ENCODE peak calls at places on chromosomes 3 and 15, in four cellular contexts. B, D, C and U are unnamed samples.
A peak's percentile ranks its signal among the peaks of the same experiment; 100 is the strongest.

GRCh38 chr15:60933914-60934885 is 294.9 kb downstream of the RORA start:
- DNase-seq in B (no peak), D (no peak), C (peak; percentile 42), U (no peak)

GRCh38 chr15:52575072-52575471 is 6.2 kb upstream of the ARPP19 start:
- DNase-seq in B (no peak), D (no peak), C (no peak), U (no peak)

GRCh38 chr15:58260911-58261267 is 122.7 kb downstream of the AQP9 start:
- DNase-seq in B (no peak), D (no peak), C (peak; percentile 29), U (peak; percentile 6)

GRCh38 chr3:179929091-179929529 is 107.6 kb downstream of the PEX5L start:
- DNase-seq in B (peak; percentile 35), D (peak; percentile 52), C (peak; percentile 63), U (peak; percentile 73)

GRCh38 chr15:40759961-40760360 is 3.9 kb upstream of the GCHFR start:
- DNase-seq in B (no peak), D (no peak), C (no peak), U (no peak)

GRCh38 chr15:96171842-96172241 is 158.7 kb upstream of the NR2F2 start:
- DNase-seq in B (peak; percentile 79), D (no peak), C (no peak), U (no peak)

GRCh38 chr3:188185717-188186236 is 31.8 kb downstream of the LPP start:
- DNase-seq in B (peak; percentile 85), D (no peak), C (no peak), U (no peak)

GRCh38 chr3:195441971-195442572 is 748 bp downstream of the ACAP2 start:
- DNase-seq in B (no peak), D (peak; percentile 47), C (peak; percentile 81), U (peak; percentile 57)

GRCh38 chr3:33980252-33980651 is 181.8 kb downstream of the PDCD6IP start:
- DNase-seq in B (peak; percentile 66), D (peak; percentile 31), C (no peak), U (peak; percentile 84)

GRCh38 chr15:52682776-52683175 is 3.6 kb upstream of the ATOSA start:
- DNase-seq in B (no peak), D (no peak), C (no peak), U (peak; percentile 26)

GRCh38 chr15:56243117-56243773 is 434 bp downstream of the RFX7 start:
- DNase-seq in B (no peak), D (peak; percentile 32), C (peak; percentile 67), U (no peak)

GRCh38 chr3:57942872-57943283 is 65.3 kb upstream of the FLNB start:
- DNase-seq in B (no peak), D (no peak), C (no peak), U (peak; percentile 68)

GRCh38 chr3:56303508-56303907 is 164.8 kb downstream of the ERC2 start:
- DNase-seq in B (peak; percentile 32), D (peak; percentile 91), C (peak; percentile 27), U (peak; percentile 30)

GRCh38 chr3:73746610-73747009 is 121.9 kb upstream of the PDZRN3 start:
- DNase-seq in B (no peak), D (no peak), C (peak; percentile 24), U (no peak)

GRCh38 chr3:105368575-105369500 is 2.1 kb downstream of the ALCAM start:
- DNase-seq in B (peak; percentile 60), D (peak; percentile 64), C (peak; percentile 41), U (peak; percentile 90)

GRCh38 chr3:43581343-43581742 is 40.5 kb downstream of the ANO10 start:
- DNase-seq in B (no peak), D (no peak), C (no peak), U (peak; percentile 4)

GRCh38 chr15:94535298-94536048 is 304.1 kb downstream of the MCTP2 start:
- DNase-seq in B (no peak), D (no peak), C (no peak), U (no peak)

GRCh38 chr15:62301993-62302665 is 137.0 kb upstream of the C2CD4B start:
- DNase-seq in B (no peak), D (no peak), C (peak; percentile 26), U (no peak)

GRCh38 chr3:15097889-15098288 is 1.1 kb downstream of the RBSN start:
- DNase-seq in B (no peak), D (no peak), C (no peak), U (peak; percentile 40)

GRCh38 chr3:102972350-102972749 is 537.5 kb downstream of the ZPLD1 start:
- DNase-seq in B (no peak), D (no peak), C (no peak), U (no peak)

GRCh38 chr15:31489801-31490646 is 163.4 kb downstream of the KLF13 start:
- DNase-seq in B (peak; percentile 30), D (peak; percentile 40), C (peak; percentile 59), U (peak; percentile 76)

DNA sequence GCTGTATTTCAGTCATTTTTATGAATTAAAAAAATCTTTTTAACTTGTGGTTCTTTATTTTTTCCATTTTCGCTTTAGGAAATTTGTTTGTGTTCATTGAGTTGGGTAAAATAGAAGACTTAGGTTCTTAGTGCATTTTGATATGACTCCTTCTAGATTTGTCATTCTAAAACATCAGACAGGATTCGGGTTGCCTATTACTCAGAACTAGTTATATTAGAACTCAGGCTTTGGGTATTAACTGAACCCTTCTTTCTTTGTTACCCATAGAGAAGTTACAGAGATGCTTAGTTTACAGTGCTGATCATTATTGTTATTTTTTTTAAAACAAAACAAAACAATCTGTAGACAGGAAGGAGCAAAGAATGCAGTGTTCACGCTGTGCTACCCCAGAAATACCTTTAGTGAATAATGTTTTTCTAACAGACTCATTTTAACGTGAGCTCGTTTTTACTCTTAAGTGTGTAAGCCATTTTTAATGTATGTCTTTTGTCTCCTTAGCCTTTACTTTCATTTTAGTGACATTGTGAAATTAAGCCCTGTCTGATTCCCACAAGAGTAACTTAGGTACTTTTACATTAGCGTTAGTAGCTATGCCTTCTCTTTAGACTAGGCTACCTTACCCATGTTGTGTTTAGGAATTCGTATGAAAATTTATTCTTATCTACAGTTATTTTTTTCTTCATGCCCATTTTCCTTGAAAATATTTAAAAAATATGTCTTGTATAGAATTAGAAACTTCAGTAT is 53.4 kb downstream of the CMC1 start:
- DNase-seq in B (no peak), D (peak; percentile 28), C (no peak), U (no peak)
- H3K36me3 ChIP-seq in B (peaks cover 7% of the 10 kb centered on the region), D (no peaks in the 10 kb centered on the region), C (no peaks in the 10 kb centered on the region), U (peaks cover 10% of the 10 kb centered on the region)

GRCh38 chr3:8768364-8769087 is 887 bp downstream of the OXTR start:
- DNase-seq in B (no peak), D (peak; percentile 9), C (no peak), U (peak; percentile 20)

GRCh38 chr3:8769088-8769822 is at the start of gene OXTR:
- DNase-seq in B (peak; percentile 40), D (peak; percentile 69), C (peak; percentile 65), U (peak; percentile 90)

GRCh38 chr3:8766148-8766547 is 3.3 kb downstream of the OXTR start:
- DNase-seq in B (no peak), D (no peak), C (no peak), U (no peak)

GRCh38 chr3:8767181-8767666 is 2.2 kb downstream of the OXTR start:
- DNase-seq in B (no peak), D (peak; percentile 7), C (no peak), U (no peak)

DNA sequence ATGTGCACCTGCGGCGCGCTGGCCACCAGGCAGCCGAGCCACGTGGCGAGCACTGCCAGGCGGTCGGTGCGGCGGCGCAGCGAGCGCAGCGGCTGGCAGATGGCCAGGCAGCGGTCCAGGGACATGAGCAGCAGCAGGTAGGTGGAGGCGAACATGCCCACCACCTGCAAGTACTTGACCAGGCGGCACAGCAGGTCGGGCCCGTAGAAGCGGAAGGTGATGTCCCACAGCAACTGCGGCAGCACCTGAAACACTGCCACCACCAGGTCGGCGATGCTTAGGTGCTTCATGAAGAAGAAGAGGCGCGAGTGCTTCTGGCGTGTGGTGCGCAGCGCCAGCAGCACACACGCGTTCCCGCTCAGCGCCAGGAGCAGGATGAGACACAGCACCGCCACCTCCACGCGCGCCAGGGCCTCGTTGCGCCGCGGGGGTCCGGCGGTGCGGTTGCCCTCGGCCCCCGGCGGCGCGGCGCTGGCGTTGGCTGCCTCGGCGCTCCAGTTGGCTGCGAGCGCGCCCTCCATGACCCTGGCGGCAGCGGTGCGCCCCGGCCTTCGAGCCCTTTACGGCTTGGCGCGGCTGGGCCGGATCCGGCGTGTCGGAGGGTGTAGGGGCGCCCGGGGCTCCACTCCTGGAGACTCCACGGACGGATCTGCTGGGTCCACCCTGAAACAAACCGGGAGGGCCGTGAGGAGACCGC is 1.6 kb downstream of the OXTR start:
- DNase-seq in B (peak; percentile 28), D (peak; percentile 28), C (no peak), U (peak; percentile 79)
- TF ChIP-seq CTCF in B (peak; percentile 65), D (no peak), C (no peak), U (peak; percentile 72)

GRCh38 chr3:194434503-194434902 is 35.4 kb upstream of the GP5 start:
- DNase-seq in B (no peak), D (no peak), C (no peak), U (no peak)

GRCh38 chr3:194443911-194444310 is 42.9 kb downstream of the ATP13A3 start:
- DNase-seq in B (no peak), D (no peak), C (no peak), U (no peak)

GRCh38 chr3:194440756-194441155 is 41.7 kb upstream of the GP5 start:
- DNase-seq in B (no peak), D (no peak), C (no peak), U (no peak)

DNA sequence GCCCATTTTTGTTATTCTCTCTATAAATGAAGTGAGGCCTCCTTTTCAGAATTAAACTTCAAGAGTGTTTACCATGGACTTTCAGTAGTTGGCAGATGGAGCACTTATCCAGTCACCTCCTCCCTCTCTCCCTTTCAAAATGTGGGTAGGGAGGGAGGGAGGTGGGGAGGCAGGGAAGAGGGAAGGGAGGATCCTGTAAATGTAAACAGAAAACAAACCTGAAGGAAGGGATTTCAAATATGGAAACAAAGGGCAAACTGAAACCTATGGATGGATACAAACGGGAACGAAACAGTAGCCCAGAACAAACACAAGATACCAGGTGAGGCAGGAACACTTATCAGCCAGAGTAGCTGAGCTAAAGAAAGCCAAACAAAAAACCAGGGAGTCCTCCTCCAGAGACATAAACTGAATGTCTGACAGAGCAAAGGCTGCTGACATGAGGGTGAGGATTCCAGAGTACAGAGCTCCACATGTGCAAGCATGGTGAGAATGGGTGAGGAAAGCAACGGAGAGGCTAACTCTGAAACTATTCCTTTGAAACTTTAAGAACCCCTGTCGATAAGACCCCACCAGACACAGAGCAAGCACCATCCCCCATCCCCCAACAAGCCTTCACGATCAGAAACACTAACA is 41.0 kb upstream of the GP5 start:
- DNase-seq in B (no peak), D (no peak), C (no peak), U (no peak)
- H3K36me3 ChIP-seq in B (peaks cover 78% of the 10 kb centered on the region), D (peaks cover 20% of the 10 kb centered on the region), C (peaks cover 53% of the 10 kb centered on the region), U (peaks cover 39% of the 10 kb centered on the region)

GRCh38 chr3:36461588-36461987 is 81.3 kb downstream of the STAC start:
- DNase-seq in B (no peak), D (no peak), C (no peak), U (no peak)

GRCh38 chr3:36457667-36458066 is 77.4 kb downstream of the STAC start:
- DNase-seq in B (no peak), D (no peak), C (no peak), U (no peak)

GRCh38 chr3:36456784-36457183 is 76.5 kb downstream of the STAC start:
- DNase-seq in B (no peak), D (no peak), C (no peak), U (no peak)

GRCh38 chr3:36455406-36455805 is 75.1 kb downstream of the STAC start:
- DNase-seq in B (no peak), D (no peak), C (no peak), U (no peak)

DNA sequence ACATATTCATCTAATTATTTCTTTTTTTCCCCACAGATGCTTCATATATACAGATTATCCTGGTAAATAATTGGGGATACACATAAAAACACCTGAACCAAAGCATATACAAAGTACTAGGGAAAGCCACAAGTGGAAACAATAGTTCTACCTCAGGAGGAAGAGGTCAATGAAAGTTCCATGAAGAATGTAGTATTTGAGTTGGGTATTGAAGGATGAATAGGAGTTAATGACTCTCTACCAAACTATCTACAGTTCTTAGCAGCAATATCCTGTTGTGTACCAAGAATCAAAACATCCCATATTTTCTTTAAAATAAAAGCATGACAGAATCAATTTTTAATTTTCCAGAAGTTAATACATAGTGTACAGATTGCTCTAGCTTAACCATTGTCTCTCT is 78.9 kb downstream of the STAC start:
- DNase-seq in B (no peak), D (no peak), C (no peak), U (no peak)
- TF ChIP-seq CTCF in B (no peak), D (no peak), C (no peak), U (no peak)